ENCODE peak calls at places on chromosomes 2 and 18, in ten cellular contexts. Q, C, X, E, J, N, U, B, S and Z are unnamed samples.

GRCh38 chr2:75076088-75076487 is 117.6 kb downstream of the POLE4 start:
- DNase-seq in Q (no peak), C (no peak), X (no peak), E (no peak), J (no peak), N (no peak), U (no peak), B (no peak), S (no peak), Z (no peak)

GRCh38 chr2:85811173-85811849 is 57.5 kb downstream of the ATOH8 start:
- DNase-seq in Q (peak), C (peak), X (no peak), E (no peak), J (peak), N (no peak), U (peak), B (peak), S (no peak), Z (no peak)

GRCh38 chr18:2657788-2658458 is 2.4 kb downstream of the SMCHD1 start:
- DNase-seq in Q (no peak), C (no peak), X (peak), E (no peak), J (peak), N (no peak), U (peak), B (no peak), S (peak), Z (no peak)

GRCh38 chr18:55998071-55998522 is 410.1 kb upstream of the TCF4 start:
- DNase-seq in Q (no peak), C (no peak), X (no peak), E (no peak), J (peak), N (no peak), U (peak), B (no peak), S (peak), Z (no peak)

GRCh38 chr18:13137939-13138821 is 80.4 kb upstream of the LDLRAD4 start:
- DNase-seq in Q (peak), C (peak), X (no peak), E (peak), J (no peak), N (peak), U (no peak), B (peak), S (no peak), Z (peak)

GRCh38 chr2:143909577-143909976 is 610.3 kb downstream of the ZEB2 start:
- DNase-seq in Q (no peak), C (no peak), X (peak), E (no peak), J (no peak), N (no peak), U (no peak), B (no peak), S (no peak), Z (no peak)

GRCh38 chr2:118237451-118237850 is 149.2 kb downstream of the INSIG2 start:
- DNase-seq in Q (no peak), C (no peak), X (no peak), E (no peak), J (no peak), N (no peak), U (no peak), B (no peak), S (no peak), Z (no peak)

GRCh38 chr2:180979086-180979934 is 1.1 kb upstream of the UBE2E3 start:
- DNase-seq in Q (no peak), C (no peak), X (no peak), E (no peak), J (peak), N (no peak), U (peak), B (no peak), S (peak), Z (peak)

GRCh38 chr2:175605599-175605988 is 396.5 kb downstream of the LNPK start:
- DNase-seq in Q (no peak), C (no peak), X (no peak), E (no peak), J (no peak), N (no peak), U (no peak), B (no peak), S (no peak), Z (no peak)

GRCh38 chr18:63731215-63731614 is 28.5 kb downstream of the SERPINB11 start:
- DNase-seq in Q (no peak), C (no peak), X (no peak), E (no peak), J (no peak), N (no peak), U (no peak), B (no peak), S (no peak), Z (no peak)

GRCh38 chr2:75428627-75429026 is 132.1 kb downstream of the EVA1A start:
- DNase-seq in Q (no peak), C (no peak), X (no peak), E (no peak), J (no peak), N (no peak), U (no peak), B (no peak), S (no peak), Z (no peak)

GRCh38 chr2:159959136-159959535 is 103.3 kb downstream of the PLA2R1 start:
- DNase-seq in Q (no peak), C (no peak), X (no peak), E (no peak), J (no peak), N (no peak), U (no peak), B (no peak), S (no peak), Z (no peak)

GRCh38 chr2:179130560-179130959 is 80.6 kb upstream of the CCDC141 start:
- DNase-seq in Q (no peak), C (no peak), X (no peak), E (no peak), J (no peak), N (no peak), U (no peak), B (no peak), S (no peak), Z (no peak)

GRCh38 chr2:126979604-126980003 is 80.9 kb downstream of the TEX51 start:
- DNase-seq in Q (no peak), C (no peak), X (no peak), E (no peak), J (no peak), N (no peak), U (no peak), B (no peak), S (no peak), Z (no peak)

GRCh38 chr2:215527738-215528137 is 91.9 kb upstream of the FN1 start:
- DNase-seq in Q (no peak), C (no peak), X (no peak), E (no peak), J (no peak), N (no peak), U (peak), B (no peak), S (peak), Z (no peak)

GRCh38 chr2:90069290-90069894 is 1377.9 kb downstream of the RPIA start:
- DNase-seq in Q (no peak), C (no peak), X (no peak), E (peak), J (no peak), N (no peak), U (no peak), B (no peak), S (no peak), Z (peak)

GRCh38 chr2:227020416-227020815 is 143.6 kb downstream of the COL4A4 start:
- DNase-seq in Q (no peak), C (no peak), X (no peak), E (no peak), J (no peak), N (no peak), U (no peak), B (no peak), S (no peak), Z (no peak)

GRCh38 chr2:8453904-8454302 is 228.0 kb upstream of the ID2 start:
- DNase-seq in Q (no peak), C (no peak), X (no peak), E (no peak), J (no peak), N (no peak), U (peak), B (no peak), S (no peak), Z (no peak)

GRCh38 chr18:79866889-79867574 is 69.3 kb downstream of the KCNG2 start:
- DNase-seq in Q (no peak), C (no peak), X (no peak), E (no peak), J (no peak), N (no peak), U (no peak), B (no peak), S (no peak), Z (no peak)

GRCh38 chr2:152600698-152601097 is 116.6 kb downstream of the PRPF40A start:
- DNase-seq in Q (no peak), C (no peak), X (no peak), E (no peak), J (no peak), N (no peak), U (no peak), B (no peak), S (no peak), Z (no peak)

GRCh38 chr2:233346374-233346773 is 7.9 kb upstream of the DGKD start:
- DNase-seq in Q (no peak), C (no peak), X (no peak), E (no peak), J (peak), N (no peak), U (no peak), B (peak), S (no peak), Z (no peak)

GRCh38 chr18:22639026-22639463 is 221.3 kb upstream of the CTAGE1 start:
- DNase-seq in Q (no peak), C (no peak), X (peak), E (no peak), J (no peak), N (no peak), U (peak), B (no peak), S (peak), Z (no peak)

GRCh38 chr18:23169683-23170082 is 34.4 kb downstream of the CABLES1 start:
- DNase-seq in Q (no peak), C (no peak), X (no peak), E (no peak), J (no peak), N (no peak), U (no peak), B (no peak), S (no peak), Z (no peak)

GRCh38 chr2:147636238-147636887 is 208.5 kb upstream of the ACVR2A start:
- DNase-seq in Q (no peak), C (peak), X (peak), E (no peak), J (peak), N (no peak), U (peak), B (no peak), S (peak), Z (no peak)

GRCh38 chr2:127628767-127629614 is 17.0 kb upstream of the GPR17 start:
- DNase-seq in Q (no peak), C (no peak), X (no peak), E (no peak), J (no peak), N (no peak), U (no peak), B (peak), S (no peak), Z (no peak)

GRCh38 chr2:31337860-31338259 is 76.7 kb downstream of the XDH start:
- DNase-seq in Q (peak), C (no peak), X (peak), E (no peak), J (no peak), N (no peak), U (peak), B (no peak), S (peak), Z (no peak)

GRCh38 chr2:153871231-153872221 is at the start of gene GALNT13:
- DNase-seq in Q (peak), C (no peak), X (no peak), E (peak), J (peak), N (no peak), U (peak), B (peak), S (no peak), Z (no peak)

GRCh38 chr2:64295326-64296149 is 151.3 kb upstream of the PELI1 start:
- DNase-seq in Q (no peak), C (no peak), X (no peak), E (no peak), J (no peak), N (no peak), U (no peak), B (no peak), S (no peak), Z (no peak)

GRCh38 chr2:203803046-203803429 is 64.5 kb upstream of the CTLA4 start:
- DNase-seq in Q (no peak), C (no peak), X (no peak), E (no peak), J (no peak), N (no peak), U (no peak), B (no peak), S (no peak), Z (no peak)

GRCh38 chr2:32453242-32454062 is 96.6 kb downstream of the BIRC6 start:
- DNase-seq in Q (no peak), C (no peak), X (no peak), E (no peak), J (no peak), N (no peak), U (peak), B (no peak), S (no peak), Z (no peak)

GRCh38 chr2:36731941-36732700 is 35.6 kb downstream of the VIT start:
- DNase-seq in Q (no peak), C (no peak), X (peak), E (no peak), J (peak), N (no peak), U (no peak), B (no peak), S (peak), Z (no peak)

GRCh38 chr2:29215073-29215472 is 99.9 kb downstream of the CLIP4 start:
- DNase-seq in Q (no peak), C (no peak), X (no peak), E (no peak), J (no peak), N (no peak), U (no peak), B (no peak), S (no peak), Z (no peak)

GRCh38 chr18:79609021-79609461 is 70.6 kb upstream of the CTDP1 start:
- DNase-seq in Q (no peak), C (no peak), X (no peak), E (peak), J (no peak), N (no peak), U (no peak), B (peak), S (no peak), Z (no peak)

GRCh38 chr2:88265352-88265960 is 95.3 kb downstream of the THNSL2 start:
- DNase-seq in Q (no peak), C (no peak), X (no peak), E (no peak), J (peak), N (no peak), U (peak), B (no peak), S (peak), Z (peak)

GRCh38 chr2:234676109-234676858 is 179.4 kb upstream of the ARL4C start:
- DNase-seq in Q (no peak), C (no peak), X (no peak), E (no peak), J (no peak), N (no peak), U (no peak), B (no peak), S (no peak), Z (no peak)

GRCh38 chr18:35097763-35098162 is 56.5 kb downstream of the MAPRE2 start:
- DNase-seq in Q (no peak), C (no peak), X (no peak), E (no peak), J (no peak), N (no peak), U (no peak), B (no peak), S (no peak), Z (no peak)

GRCh38 chr2:203915256-203915655 is 21.3 kb upstream of the ICOS start:
- DNase-seq in Q (no peak), C (no peak), X (no peak), E (no peak), J (no peak), N (no peak), U (no peak), B (no peak), S (no peak), Z (no peak)

GRCh38 chr18:4593895-4594294 is 138.8 kb upstream of the DLGAP1 start:
- DNase-seq in Q (no peak), C (no peak), X (no peak), E (no peak), J (no peak), N (no peak), U (no peak), B (no peak), S (no peak), Z (no peak)

DNA sequence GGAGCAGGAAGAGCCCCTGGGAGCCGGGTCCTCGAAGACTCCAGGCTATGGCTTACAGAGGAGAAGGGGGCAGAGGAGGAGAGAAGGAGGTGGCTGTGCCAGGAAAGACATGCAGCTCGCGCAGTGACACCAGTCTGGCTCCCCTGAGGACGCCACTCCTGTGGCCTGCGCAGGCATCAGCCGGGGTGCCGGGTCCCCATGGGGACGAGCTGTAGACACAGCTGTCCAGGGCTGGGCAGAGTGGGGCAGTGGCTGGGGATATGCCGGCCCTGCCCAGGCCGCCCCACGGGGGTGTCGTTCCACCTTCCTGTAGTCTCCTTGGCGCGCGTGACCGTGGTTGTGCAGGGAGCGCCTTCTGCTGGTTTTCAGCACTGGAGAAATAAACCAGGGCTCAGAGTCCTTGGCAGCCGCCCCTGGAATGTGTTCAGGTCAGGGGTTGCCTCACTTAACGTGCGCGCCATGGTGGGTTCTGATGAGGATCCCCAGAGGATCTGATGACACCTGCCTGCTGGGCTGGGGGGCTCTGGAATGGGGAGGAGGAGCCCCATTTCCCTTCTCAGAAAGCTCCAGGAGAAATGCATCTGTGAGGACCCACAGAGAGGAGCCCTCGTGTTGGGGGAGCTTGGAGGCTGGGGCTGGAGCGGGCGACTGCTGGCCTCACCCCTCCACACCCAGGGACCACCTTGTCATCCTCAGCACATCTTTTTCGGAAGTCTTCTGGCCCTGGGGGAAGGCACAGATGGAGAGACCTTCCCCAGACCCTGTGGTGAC is 26.7 kb downstream of the RAMP1 start:
- DNase-seq in Q (no peak), C (peak), X (no peak), E (peak), J (peak), N (no peak), U (peak), B (peak), S (no peak), Z (no peak)
- TF ChIP-seq CTCF in Q (no peak), C (no peak), X (no peak), E (no peak), J (no peak), N (no peak), U (no peak), B (peak), S (no peak), Z (no peak)

GRCh38 chr2:99066602-99067001 is 74.9 kb upstream of the C2orf15 start:
- DNase-seq in Q (no peak), C (no peak), X (no peak), E (no peak), J (peak), N (no peak), U (peak), B (no peak), S (peak), Z (peak)
- TF ChIP-seq CTCF in Q (peak), C (no peak), X (peak), E (no peak), J (peak), N (no peak), U (peak), B (no peak), S (peak), Z (peak)

GRCh38 chr2:169767243-169767888 is 31.3 kb upstream of the SSB start:
- DNase-seq in Q (peak), C (peak), X (no peak), E (no peak), J (peak), N (no peak), U (peak), B (no peak), S (peak), Z (peak)
- TF ChIP-seq CTCF in Q (peak), C (peak), X (peak), E (peak), J (peak), N (peak), U (peak), B (peak), S (peak), Z (peak)

DNA sequence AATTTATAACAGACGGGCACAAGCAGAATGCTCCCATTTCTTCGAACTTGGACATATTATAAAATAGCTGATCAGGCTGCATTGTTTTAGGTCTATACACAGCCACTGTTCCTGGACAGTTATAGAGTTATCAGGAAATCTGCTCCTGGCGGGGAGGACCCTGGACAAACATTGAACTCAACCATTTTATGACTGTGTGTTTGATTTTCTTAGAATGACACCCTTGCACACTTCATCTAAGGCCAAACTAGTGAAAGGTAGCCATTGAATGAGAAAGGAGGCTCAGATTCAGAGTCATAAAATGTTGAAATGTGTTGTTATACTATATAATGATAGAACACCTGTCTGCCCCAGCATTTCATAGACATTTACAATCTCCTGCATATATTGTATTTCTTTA is 153.6 kb downstream of the TDRD15 start:
- DNase-seq in Q (no peak), C (no peak), X (no peak), E (no peak), J (no peak), N (no peak), U (no peak), B (no peak), S (no peak), Z (no peak)
- TF ChIP-seq CTCF in Q (no peak), C (no peak), X (no peak), E (no peak), J (no peak), N (no peak), U (no peak), B (no peak), S (no peak), Z (no peak)

DNA sequence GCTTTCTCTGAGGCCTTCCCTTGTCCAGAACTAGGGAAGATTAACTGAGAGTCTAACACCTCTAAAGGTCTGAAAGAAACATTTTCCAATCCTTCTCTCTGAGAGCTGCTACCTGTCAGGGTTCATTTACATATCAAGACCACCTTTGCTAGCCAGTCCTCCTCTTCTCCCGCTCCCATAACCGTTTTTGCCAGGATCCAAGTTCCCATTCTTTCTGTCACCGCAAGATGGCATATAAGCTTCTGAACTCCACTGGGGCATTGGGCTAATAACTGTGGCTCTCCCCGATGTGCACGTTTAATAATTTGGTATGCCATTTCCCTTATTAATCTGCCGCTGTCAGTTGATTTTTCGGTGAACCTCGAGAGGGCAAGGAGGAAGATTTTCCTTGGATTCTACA is 510.3 kb upstream of the CNTNAP5 start:
- DNase-seq in Q (no peak), C (no peak), X (no peak), E (no peak), J (no peak), N (no peak), U (no peak), B (no peak), S (no peak), Z (no peak)
- TF ChIP-seq CTCF in Q (no peak), C (no peak), X (no peak), E (no peak), J (no peak), N (no peak), U (no peak), B (no peak), S (no peak), Z (no peak)